ENCODE peak calls at places on chromosomes 6 and 20, in four cellular contexts. L is K562, D is HepG2, S is SK-N-SH. B is an unnamed sample.

GRCh38 chr20:20946122-20946759 is 159.9 kb downstream of the LINC00237 start:
- DNase-seq in L (peak; percentile 74), S (no peak), D (no peak), B (no peak)

GRCh38 chr6:16313732-16314131 is 75.3 kb downstream of the GMPR start:
- DNase-seq in S (no peak), D (no peak), L (no peak), B (no peak)

GRCh38 chr6:161048636-161049035 is 57.1 kb downstream of the MAP3K4 start:
- DNase-seq in S (peak; percentile 65), L (no peak), D (no peak), B (no peak)

GRCh38 chr6:137871299-137871698 is 4.2 kb downstream of the TNFAIP3 start:
- DNase-seq in S (no peak), L (no peak), D (no peak), B (no peak)

GRCh38 chr6:195861-196360 is 96.4 kb upstream of the DUSP22 start:
- DNase-seq in D (no peak), S (no peak), L (no peak), B (no peak)

GRCh38 chr6:39823187-39823815 is 31.1 kb downstream of the DAAM2 start:
- DNase-seq in L (no peak), S (no peak), D (no peak), B (no peak)

GRCh38 chr6:163652328-163652727 is 237.8 kb downstream of the QKI start:
- DNase-seq in D (no peak), S (no peak), L (no peak), B (no peak)

GRCh38 chr6:157977176-157977804 is 4.4 kb upstream of the SYNJ2 start:
- DNase-seq in S (no peak), L (no peak), D (no peak), B (no peak)

GRCh38 chr20:17803765-17804164 is 104.0 kb downstream of the BANF2 start:
- DNase-seq in L (no peak), S (no peak), D (peak; percentile 34), B (no peak)

GRCh38 chr6:167733740-167734661 is 92.7 kb upstream of the AFDN start:
- DNase-seq in L (no peak), D (peak; percentile 99), S (no peak), B (no peak)

GRCh38 chr6:44580901-44581300 is 193.4 kb downstream of the CDC5L start:
- DNase-seq in L (no peak), S (no peak), D (no peak), B (no peak)

GRCh38 chr6:37731888-37732287 is 34.2 kb upstream of the MDGA1 start:
- DNase-seq in D (no peak), S (no peak), L (peak; percentile 83), B (peak; percentile 31)

GRCh38 chr6:46653439-46653942 is 716 bp downstream of the SLC25A27 start:
- DNase-seq in D (no peak), S (no peak), L (no peak), B (no peak)

GRCh38 chr6:127879685-127880084 is 21.2 kb downstream of the THEMIS start:
- DNase-seq in D (no peak), S (no peak), L (no peak), B (peak; percentile 81)

GRCh38 chr6:90610291-90610670 is 23.4 kb upstream of the MAP3K7 start:
- DNase-seq in D (no peak), S (peak; percentile 22), L (no peak), B (no peak)

GRCh38 chr6:93779086-93779858 is 359.9 kb upstream of the EPHA7 start:
- DNase-seq in S (no peak), L (no peak), D (no peak), B (peak; percentile 16)

GRCh38 chr20:62735331-62735821 is 26.7 kb downstream of the NTSR1 start:
- DNase-seq in L (no peak), S (no peak), D (no peak), B (no peak)

GRCh38 chr20:40493071-40493470 is 196.0 kb downstream of the MAFB start:
- DNase-seq in D (no peak), S (no peak), L (no peak), B (no peak)

GRCh38 chr20:63124092-63124781 is 91.7 kb downstream of the YTHDF1 start:
- DNase-seq in L (no peak), D (no peak), S (no peak), B (peak; percentile 5)

GRCh38 chr6:134446901-134447300 is 129.0 kb upstream of the SGK1 start:
- DNase-seq in S (no peak), L (no peak), D (no peak), B (no peak)

GRCh38 chr6:90107721-90108364 is 188.8 kb downstream of the BACH2 start:
- DNase-seq in D (no peak), S (no peak), L (no peak), B (no peak)

GRCh38 chr6:52149076-52149475 is 37.1 kb upstream of the IL17A start:
- DNase-seq in S (no peak), D (no peak), L (no peak), B (no peak)

GRCh38 chr6:154498340-154498934 is 12.0 kb downstream of the CNKSR3 start:
- DNase-seq in S (no peak), L (no peak), D (no peak), B (no peak)

GRCh38 chr6:15077964-15078363 is 167.9 kb upstream of the JARID2 start:
- DNase-seq in S (no peak), L (no peak), D (no peak), B (peak; percentile 87)

GRCh38 chr6:90097357-90097756 is 199.3 kb downstream of the BACH2 start:
- DNase-seq in D (no peak), S (no peak), L (no peak), B (no peak)

GRCh38 chr6:37514377-37514776 is 14.7 kb upstream of the CCDC167 start:
- DNase-seq in L (no peak), D (no peak), S (no peak), B (no peak)

GRCh38 chr20:33568378-33569289 is 78.7 kb downstream of the CBFA2T2 start:
- DNase-seq in S (peak; percentile 75), L (no peak), D (peak; percentile 30), B (peak; percentile 85)

GRCh38 chr6:33797635-33798342 is 6.0 kb downstream of the MLN start:
- DNase-seq in S (no peak), L (no peak), D (no peak), B (no peak)

GRCh38 chr20:51272392-51272791 is 249.5 kb upstream of the KCNG1 start:
- DNase-seq in S (no peak), D (no peak), L (no peak), B (no peak)

GRCh38 chr6:165243801-165244200 is 65.6 kb downstream of the C6orf118 start:
- DNase-seq in D (no peak), L (no peak), S (no peak), B (no peak)

GRCh38 chr6:165244524-165245247 is 64.7 kb downstream of the C6orf118 start:
- DNase-seq in D (no peak), L (no peak), S (no peak), B (no peak)

GRCh38 chr6:165249808-165250207 is 59.6 kb downstream of the C6orf118 start:
- DNase-seq in L (no peak), S (no peak), D (no peak), B (no peak)

GRCh38 chr6:165245716-165246115 is 63.7 kb downstream of the C6orf118 start:
- DNase-seq in S (no peak), D (no peak), L (no peak), B (no peak)

GRCh38 chr6:165245287-165245686 is 64.1 kb downstream of the C6orf118 start:
- DNase-seq in L (no peak), D (no peak), S (peak; percentile 22), B (no peak)
- TF ChIP-seq MAX in L (no peak), D (no peak), S (no peak), B (no peak)

GRCh38 chr6:159819932-159820640 is 20.0 kb downstream of the PNLDC1 start:
- DNase-seq in D (no peak), L (no peak), S (no peak), B (no peak)

GRCh38 chr6:159817951-159818739 is 18.1 kb downstream of the PNLDC1 start:
- DNase-seq in L (no peak), S (no peak), D (no peak), B (no peak)

GRCh38 chr6:159813781-159814180 is 13.7 kb downstream of the PNLDC1 start:
- DNase-seq in S (no peak), D (no peak), L (no peak), B (no peak)

GRCh38 chr6:159819098-159819497 is 19.0 kb downstream of the PNLDC1 start:
- DNase-seq in L (no peak), D (no peak), S (no peak), B (no peak)

DNA sequence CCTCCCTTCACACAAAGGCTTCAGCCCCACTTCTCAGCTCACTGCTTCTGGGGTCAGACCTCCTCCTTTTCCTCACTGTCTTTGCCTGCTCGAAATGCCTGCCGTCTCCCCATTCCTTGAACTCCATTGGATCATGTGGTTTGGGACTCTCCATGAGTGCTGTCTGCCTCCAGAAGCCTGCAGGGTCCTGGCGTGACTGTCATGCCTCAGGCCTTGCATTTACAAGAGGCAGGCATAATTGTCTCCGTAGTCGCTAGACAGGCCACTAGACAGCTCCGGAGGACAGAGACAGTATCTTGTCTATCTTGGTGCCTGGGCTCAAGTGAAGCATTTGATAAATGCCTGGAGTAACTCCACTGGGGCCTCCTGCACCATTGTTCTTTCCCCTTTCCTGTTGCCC is 15.3 kb downstream of the PNLDC1 start:
- DNase-seq in D (no peak), S (no peak), L (no peak), B (no peak)
- TF ChIP-seq FOXJ3 in D (no peak), S (no peak), L (no peak), B (no peak)

DNA sequence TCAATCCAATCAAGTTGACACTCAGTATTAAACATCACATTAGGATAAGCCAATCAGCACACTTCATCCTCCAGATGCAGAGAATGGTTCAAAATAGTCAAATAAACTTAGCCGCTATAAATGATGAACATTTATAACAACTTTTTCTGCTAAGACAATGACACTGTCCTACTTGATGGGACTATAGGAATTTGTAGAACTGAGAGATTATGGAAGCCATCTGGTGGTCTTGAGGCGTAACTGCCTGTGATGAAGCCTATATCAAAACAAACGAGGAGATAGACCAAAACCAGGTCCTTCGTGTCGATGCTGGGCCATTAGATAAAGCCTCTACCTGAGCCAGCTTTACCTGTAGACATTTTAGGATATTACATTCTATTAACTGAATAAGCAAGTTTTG is 631.1 kb downstream of the COL12A1 start:
- DNase-seq in S (peak; percentile 13), L (no peak), D (peak; percentile 49), B (no peak)
- TF ChIP-seq MAX in S (no peak), L (no peak), D (no peak), B (no peak)

DNA sequence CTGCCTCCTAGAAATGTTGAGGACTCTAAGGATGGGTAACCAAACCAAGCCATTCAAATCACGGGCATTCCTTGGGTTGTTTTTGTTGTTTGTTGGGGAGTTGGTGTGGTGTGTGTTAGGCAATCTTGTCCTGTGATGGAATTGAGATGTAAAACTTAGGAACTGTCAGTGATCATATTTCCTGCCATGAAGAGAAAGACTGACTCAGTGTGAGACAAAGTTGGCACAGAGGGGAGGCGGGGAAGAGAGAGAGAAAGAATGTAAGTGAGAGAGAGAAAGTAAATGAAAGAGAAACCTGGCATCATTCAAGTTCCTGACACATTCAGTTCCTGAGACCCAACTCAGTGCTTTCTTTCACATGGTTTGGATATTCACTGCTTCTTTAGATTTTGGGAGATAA is 21.6 kb upstream of the FBXO30 start:
- DNase-seq in L (no peak), D (no peak), S (no peak), B (no peak)
- TF ChIP-seq FOXJ3 in L (no peak), D (no peak), S (no peak), B (no peak)

B was measured in WTC11.